ENCODE peak calls at places on chromosomes 6 and 20, in ten cellular contexts. G is GM23248, J is AG04450, K is gastrocnemius medialis, Z is A549, W is prostate gland, S is heart left ventricle, M is MM.1S, U is esophagus muscularis mucosa, D is colonic mucosa. Q is an unnamed sample.
A peak's percentile ranks its signal among the peaks of the same experiment; 100 is the strongest.

GRCh38 chr6:26104457-26105108 is 17.4 kb downstream of the HFE start:
- DNase-seq in G (no peak), J (no peak), K (no peak), Z (peak; percentile 75), W (no peak), S (no peak), M (peak; percentile 28), U (no peak), D (peak; percentile 70), Q (no peak)

GRCh38 chr6:141464490-141464889 is 668.2 kb upstream of the GJE1 start:
- DNase-seq in G (peak; percentile 91), J (no peak), K (no peak), Z (peak; percentile 44), W (no peak), S (peak; percentile 30), M (peak; percentile 40), U (no peak), D (no peak), Q (no peak)

GRCh38 chr6:105545206-105545920 is 142.5 kb upstream of the PREP start:
- DNase-seq in G (peak; percentile 83), J (no peak), K (no peak), Z (no peak), W (no peak), S (no peak), M (no peak), U (no peak), D (no peak), Q (no peak)

GRCh38 chr20:36571564-36572504 is 1.6 kb upstream of the TGIF2 start:
- DNase-seq in G (no peak), J (no peak), K (no peak), Z (no peak), W (no peak), S (no peak), M (no peak), U (no peak), D (no peak), Q (no peak)

GRCh38 chr6:47061631-47062300 is 19.6 kb upstream of the ADGRF1 start:
- DNase-seq in G (peak; percentile 12), J (no peak), K (peak; percentile 17), Z (no peak), W (no peak), S (peak; percentile 41), M (no peak), U (no peak), D (no peak), Q (no peak)

GRCh38 chr6:11653028-11653583 is 115.6 kb downstream of the TMEM170B start:
- DNase-seq in G (peak; percentile 89), J (peak; percentile 83), K (no peak), Z (peak; percentile 68), W (no peak), S (peak; percentile 60), M (no peak), U (no peak), D (no peak), Q (no peak)

GRCh38 chr6:130796313-130796905 is 30.8 kb upstream of the SMLR1 start:
- DNase-seq in G (peak; percentile 46), J (no peak), K (no peak), Z (peak; percentile 9), W (peak; percentile 11), S (no peak), M (no peak), U (no peak), D (no peak), Q (no peak)

GRCh38 chr6:135464634-135465033 is 32.9 kb downstream of the AHI1 start:
- DNase-seq in G (no peak), J (no peak), K (no peak), Z (no peak), W (no peak), S (no peak), M (peak; percentile 40), U (no peak), D (no peak), Q (no peak)

GRCh38 chr6:134138226-134138975 is 86.0 kb upstream of the SLC2A12 start:
- DNase-seq in G (peak; percentile 63), J (no peak), K (no peak), Z (no peak), W (no peak), S (no peak), M (no peak), U (no peak), D (no peak), Q (no peak)

GRCh38 chr6:108635505-108636226 is 74.9 kb downstream of the FOXO3 start:
- DNase-seq in G (no peak), J (no peak), K (peak; percentile 51), Z (no peak), W (no peak), S (no peak), M (peak; percentile 57), U (peak; percentile 88), D (no peak), Q (no peak)

GRCh38 chr6:52788478-52788877 is 15.1 kb downstream of the GSTA1 start:
- DNase-seq in G (peak; percentile 9), J (no peak), K (no peak), Z (peak; percentile 20), W (no peak), S (no peak), M (no peak), U (no peak), D (no peak), Q (no peak)

DNA sequence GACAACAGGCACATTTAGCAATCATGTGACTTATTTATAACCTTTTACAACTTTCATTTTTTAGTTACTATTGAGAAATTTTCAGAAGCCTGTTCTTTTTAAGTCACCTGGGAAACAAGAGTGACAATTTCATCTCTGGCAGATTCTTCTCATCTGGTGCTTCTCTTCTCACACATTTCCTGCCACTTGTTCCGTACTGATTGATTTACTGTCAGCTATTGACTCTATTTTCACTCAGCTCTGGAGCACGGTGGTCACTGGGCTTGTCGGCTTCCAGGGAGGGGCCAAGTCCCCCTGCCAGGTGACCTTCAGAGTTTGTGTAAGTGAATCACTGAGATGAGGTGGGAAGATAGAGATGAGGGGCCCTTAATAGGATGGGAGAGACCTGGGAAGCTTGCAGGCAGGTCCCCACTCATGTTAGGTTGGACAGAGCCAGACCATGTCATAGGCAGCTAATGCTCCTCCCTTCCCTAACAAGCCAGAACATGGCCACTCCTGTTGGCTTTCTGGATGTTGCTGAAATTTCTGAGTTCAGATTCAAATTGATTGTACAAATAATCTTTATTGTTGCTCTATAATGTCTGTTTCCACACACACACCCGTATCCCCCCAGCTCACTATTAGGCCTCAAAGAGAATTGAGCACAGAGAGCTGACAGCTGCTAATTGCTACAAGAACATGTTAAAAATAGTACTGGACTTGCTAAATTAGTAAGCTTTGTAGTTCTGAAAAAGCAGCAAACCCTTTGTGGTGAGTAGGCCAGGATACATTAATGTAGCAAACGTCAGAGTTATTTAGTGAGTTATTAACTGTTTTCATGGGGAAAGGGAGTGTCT is 13.3 kb downstream of the DUSP22 start:
- DNase-seq in G (no peak), J (no peak), K (no peak), Z (no peak), W (no peak), S (no peak), M (peak; percentile 97), U (no peak), D (no peak), Q (no peak)
- H3K9me3 ChIP-seq in G (no peaks in the 10 kb centered on the region), J (peaks cover 70% of the 10 kb centered on the region), K (no peaks in the 10 kb centered on the region), Z (no peaks in the 10 kb centered on the region), W (no peaks in the 10 kb centered on the region), S (no peaks in the 10 kb centered on the region), M (no peaks in the 10 kb centered on the region), U (no peaks in the 10 kb centered on the region), D (no peaks in the 10 kb centered on the region), Q (no peaks in the 10 kb centered on the region)

GRCh38 chr6:5754904-5755303 is 251.8 kb downstream of the NRN1 start:
- DNase-seq in G (peak; percentile 12), J (no peak), K (no peak), Z (no peak), W (no peak), S (no peak), M (no peak), U (no peak), D (no peak), Q (no peak)
- H3K9me3 ChIP-seq in G (no peaks in the 10 kb centered on the region), J (no peaks in the 10 kb centered on the region), K (no peaks in the 10 kb centered on the region), Z (peaks cover 4% of the 10 kb centered on the region), W (no peaks in the 10 kb centered on the region), S (peaks cover 23% of the 10 kb centered on the region), M (no peaks in the 10 kb centered on the region), U (peaks cover 20% of the 10 kb centered on the region), D (no peaks in the 10 kb centered on the region), Q (no peaks in the 10 kb centered on the region)

GRCh38 chr6:30932665-30933365 is 845 bp upstream of the SFTA2 start:
- DNase-seq in G (no peak), J (no peak), K (no peak), Z (no peak), W (no peak), S (no peak), M (no peak), U (no peak), D (no peak), Q (no peak)
- H3K9me3 ChIP-seq in G (no peaks in the 10 kb centered on the region), J (peaks cover 5% of the 10 kb centered on the region), K (peaks cover 5% of the 10 kb centered on the region), Z (peaks cover 13% of the 10 kb centered on the region), W (no peaks in the 10 kb centered on the region), S (peaks cover 8% of the 10 kb centered on the region), M (no peaks in the 10 kb centered on the region), U (peaks cover 7% of the 10 kb centered on the region), D (no peaks in the 10 kb centered on the region), Q (no peaks in the 10 kb centered on the region)

GRCh38 chr6:27394073-27394472 is 5.5 kb downstream of the ZNF391 start:
- DNase-seq in G (no peak), J (no peak), K (no peak), Z (no peak), W (no peak), S (no peak), M (no peak), U (no peak), D (no peak), Q (no peak)
- H3K9me3 ChIP-seq in G (no peaks in the 10 kb centered on the region), J (peaks cover 9% of the 10 kb centered on the region), K (peaks cover 3% of the 10 kb centered on the region), Z (peaks cover 8% of the 10 kb centered on the region), W (no peaks in the 10 kb centered on the region), S (peaks cover 6% of the 10 kb centered on the region), M (no peaks in the 10 kb centered on the region), U (no peaks in the 10 kb centered on the region), D (no peaks in the 10 kb centered on the region), Q (no peaks in the 10 kb centered on the region)

GRCh38 chr6:161212902-161213301 is 61.0 kb downstream of the AGPAT4 start:
- DNase-seq in G (no peak), J (no peak), K (no peak), Z (no peak), W (no peak), S (no peak), M (no peak), U (peak; percentile 47), D (no peak), Q (no peak)

GRCh38 chr6:161214722-161215121 is 59.1 kb downstream of the AGPAT4 start:
- DNase-seq in G (no peak), J (no peak), K (no peak), Z (no peak), W (no peak), S (no peak), M (no peak), U (no peak), D (no peak), Q (no peak)

GRCh38 chr6:161215193-161215592 is 58.7 kb downstream of the AGPAT4 start:
- DNase-seq in G (peak; percentile 95), J (peak; percentile 99), K (no peak), Z (no peak), W (no peak), S (no peak), M (no peak), U (no peak), D (no peak), Q (no peak)

GRCh38 chr6:161210857-161211256 is 63.0 kb downstream of the AGPAT4 start:
- DNase-seq in G (no peak), J (no peak), K (no peak), Z (no peak), W (no peak), S (no peak), M (no peak), U (no peak), D (no peak), Q (no peak)

GRCh38 chr6:161211380-161212035 is 62.4 kb downstream of the AGPAT4 start:
- DNase-seq in G (no peak), J (no peak), K (no peak), Z (peak; percentile 8), W (no peak), S (no peak), M (no peak), U (no peak), D (no peak), Q (no peak)
- H3K9me3 ChIP-seq in G (no peaks in the 10 kb centered on the region), J (no peaks in the 10 kb centered on the region), K (no peaks in the 10 kb centered on the region), Z (peaks cover 7% of the 10 kb centered on the region), W (no peaks in the 10 kb centered on the region), S (peaks cover 13% of the 10 kb centered on the region), M (no peaks in the 10 kb centered on the region), U (no peaks in the 10 kb centered on the region), D (no peaks in the 10 kb centered on the region), Q (no peaks in the 10 kb centered on the region)

Q was measured in vagina.